ENCODE peak calls at places on chromosomes 2 and 18, in eight cellular contexts. N is left cardiac atrium, K is SK-N-SH, M is posterior cingulate gyrus, Z is NCI-H187 treated with DMSO at 0.1 percent for 48 hours, F is mesenchymal stem cell, P is HT-29, T is SHP77. W is an unnamed sample.

GRCh38 chr18:25327631-25328030 is 24.3 kb downstream of the ZNF521 start:
- DNase-seq in N (no peak), K (no peak), M (no peak), Z (no peak), F (no peak), P (no peak), T (no peak), W (no peak)

GRCh38 chr2:201798252-201798918 is 8.0 kb upstream of the CDK15 start:
- DNase-seq in N (no peak), K (no peak), M (no peak), Z (no peak), F (peak; percentile 81), P (peak; percentile 40), T (no peak), W (no peak)

GRCh38 chr18:70920840-70921374 is 632.1 kb downstream of the SOCS6 start:
- DNase-seq in N (no peak), K (no peak), M (no peak), Z (no peak), F (no peak), P (no peak), T (no peak), W (no peak)

GRCh38 chr2:101273045-101273444 is 20.4 kb downstream of the CNOT11 start:
- DNase-seq in N (no peak), K (no peak), M (no peak), Z (no peak), F (no peak), P (no peak), T (no peak), W (no peak)

GRCh38 chr2:189347540-189347939 is 93.7 kb upstream of the WDR75 start:
- DNase-seq in N (no peak), K (no peak), M (no peak), Z (no peak), F (peak; percentile 96), P (peak; percentile 53), T (peak; percentile 31), W (no peak)

GRCh38 chr2:157810037-157810436 is 66.1 kb downstream of the ACVR1 start:
- DNase-seq in N (no peak), K (no peak), M (no peak), Z (no peak), F (no peak), P (no peak), T (no peak), W (no peak)

GRCh38 chr18:21489119-21489750 is 111.3 kb downstream of the ESCO1 start:
- DNase-seq in N (no peak), K (peak; percentile 71), M (no peak), Z (peak; percentile 2), F (peak; percentile 54), P (peak; percentile 51), T (peak; percentile 57), W (no peak)

GRCh38 chr2:189595412-189595811 is 14.8 kb upstream of the SLC40A1 start:
- DNase-seq in N (no peak), K (no peak), M (no peak), Z (no peak), F (no peak), P (no peak), T (no peak), W (no peak)

GRCh38 chr2:135870571-135870970 is 5.7 kb downstream of the MCM6 start:
- DNase-seq in N (no peak), K (no peak), M (no peak), Z (no peak), F (no peak), P (no peak), T (no peak), W (no peak)

GRCh38 chr2:150388289-150388625 is 99.2 kb downstream of the RND3 start:
- DNase-seq in N (no peak), K (no peak), M (no peak), Z (no peak), F (no peak), P (no peak), T (no peak), W (no peak)

GRCh38 chr2:142872900-142873724 is 4.4 kb upstream of the KYNU start:
- DNase-seq in N (no peak), K (no peak), M (no peak), Z (no peak), F (peak; percentile 97), P (no peak), T (no peak), W (no peak)

GRCh38 chr2:177165103-177165583 is 47.5 kb upstream of the HNRNPA3 start:
- DNase-seq in N (peak; percentile 42), K (no peak), M (peak; percentile 50), Z (peak; percentile 1), F (peak; percentile 59), P (peak; percentile 60), T (peak; percentile 26), W (no peak)

GRCh38 chr2:241180495-241180894 is 8.0 kb upstream of the ANO7 start:
- DNase-seq in N (no peak), K (no peak), M (no peak), Z (no peak), F (no peak), P (no peak), T (no peak), W (no peak)

GRCh38 chr2:181371782-181372292 is 85.3 kb upstream of the ITGA4 start:
- DNase-seq in N (no peak), K (no peak), M (no peak), Z (no peak), F (peak; percentile 47), P (no peak), T (no peak), W (no peak)

GRCh38 chr2:240569523-240569997 is 1.3 kb downstream of the RNPEPL1 start:
- DNase-seq in N (peak; percentile 20), K (no peak), M (no peak), Z (no peak), F (no peak), P (peak; percentile 7), T (no peak), W (peak; percentile 16)

GRCh38 chr2:178403671-178404379 is 47.1 kb downstream of the PRKRA start:
- DNase-seq in N (no peak), K (no peak), M (no peak), Z (no peak), F (no peak), P (no peak), T (no peak), W (no peak)

GRCh38 chr2:128513416-128514283 is 195.0 kb upstream of the HS6ST1 start:
- DNase-seq in N (no peak), K (no peak), M (no peak), Z (no peak), F (no peak), P (no peak), T (no peak), W (peak; percentile 33)

GRCh38 chr2:80499095-80499494 is 194.5 kb upstream of the LRRTM1 start:
- DNase-seq in N (peak; percentile 32), K (peak; percentile 30), M (peak; percentile 20), Z (peak; percentile 1), F (peak; percentile 48), P (peak; percentile 82), T (peak; percentile 2), W (no peak)

GRCh38 chr2:173136614-173137013 is 61.0 kb downstream of the MAP3K20 start:
- DNase-seq in N (no peak), K (no peak), M (no peak), Z (no peak), F (no peak), P (no peak), T (no peak), W (no peak)

GRCh38 chr2:197668296-197668695 is 7.1 kb downstream of the RFTN2 start:
- DNase-seq in N (no peak), K (no peak), M (no peak), Z (no peak), F (no peak), P (no peak), T (no peak), W (no peak)

GRCh38 chr2:100262555-100263320 is 59.6 kb downstream of the LONRF2 start:
- DNase-seq in N (peak; percentile 71), K (peak; percentile 78), M (peak; percentile 82), Z (no peak), F (peak; percentile 74), P (peak; percentile 70), T (peak; percentile 35), W (peak; percentile 69)

GRCh38 chr2:151649966-151650365 is 84.3 kb downstream of the NEB start:
- DNase-seq in N (no peak), K (no peak), M (no peak), Z (no peak), F (no peak), P (no peak), T (no peak), W (no peak)

GRCh38 chr2:8412586-8412985 is 269.3 kb upstream of the ID2 start:
- DNase-seq in N (peak; percentile 68), K (no peak), M (no peak), Z (no peak), F (peak; percentile 46), P (no peak), T (no peak), W (peak; percentile 48)

GRCh38 chr2:9331704-9332103 is 91.6 kb downstream of the ITGB1BP1 start:
- DNase-seq in N (no peak), K (no peak), M (no peak), Z (no peak), F (peak; percentile 46), P (no peak), T (no peak), W (no peak)

GRCh38 chr2:42013409-42013808 is 34.4 kb upstream of the PKDCC start:
- DNase-seq in N (no peak), K (no peak), M (no peak), Z (no peak), F (peak; percentile 53), P (no peak), T (no peak), W (no peak)

GRCh38 chr2:40554665-40555294 is 102.9 kb upstream of the SLC8A1 start:
- DNase-seq in N (peak; percentile 65), K (peak; percentile 32), M (peak; percentile 6), Z (peak; percentile 74), F (peak; percentile 57), P (peak; percentile 88), T (peak; percentile 12), W (peak; percentile 52)

GRCh38 chr18:42105382-42105781 is 150.3 kb downstream of the PIK3C3 start:
- DNase-seq in N (no peak), K (no peak), M (no peak), Z (no peak), F (no peak), P (no peak), T (no peak), W (no peak)

GRCh38 chr2:23256643-23257042 is 128.3 kb upstream of the KLHL29 start:
- DNase-seq in N (no peak), K (no peak), M (no peak), Z (no peak), F (no peak), P (no peak), T (no peak), W (no peak)

GRCh38 chr2:37653805-37654378 is 17.6 kb downstream of the CDC42EP3 start:
- DNase-seq in N (peak; percentile 57), K (no peak), M (peak; percentile 57), Z (no peak), F (no peak), P (no peak), T (no peak), W (peak; percentile 79)

GRCh38 chr18:10049721-10050120 is 135.9 kb downstream of the VAPA start:
- DNase-seq in N (no peak), K (no peak), M (no peak), Z (no peak), F (no peak), P (no peak), T (no peak), W (no peak)

GRCh38 chr18:75280427-75281280 is 70.1 kb downstream of the TSHZ1 start:
- DNase-seq in N (no peak), K (no peak), M (no peak), Z (no peak), F (no peak), P (peak; percentile 6), T (no peak), W (no peak)

GRCh38 chr2:26678026-26678425 is 14.5 kb upstream of the KCNK3 start:
- DNase-seq in N (no peak), K (no peak), M (no peak), Z (no peak), F (no peak), P (no peak), T (no peak), W (no peak)

GRCh38 chr18:48672671-48673340 is 134.0 kb downstream of the CTIF start:
- DNase-seq in N (no peak), K (no peak), M (no peak), Z (no peak), F (no peak), P (no peak), T (peak; percentile 50), W (no peak)

GRCh38 chr2:175577405-175577986 is 396.0 kb upstream of the ATP5MC3 start:
- DNase-seq in N (no peak), K (no peak), M (no peak), Z (no peak), F (no peak), P (no peak), T (no peak), W (no peak)